ENCODE peak calls at places on chromosome 6, in four cellular contexts. D, N, O and I are unnamed samples.

GRCh38 chr6:142361765-142362540 is 60.1 kb downstream of the ADGRG6 start:
- DNase-seq in D (no peak), N (peak; percentile 86), O (no peak), I (no peak)

GRCh38 chr6:17710331-17710730 is 3.6 kb upstream of the NUP153 start:
- DNase-seq in D (no peak), N (peak; percentile 83), O (no peak), I (no peak)

GRCh38 chr6:110020888-110021287 is 42.8 kb downstream of the GPR6 start:
- DNase-seq in D (peak; percentile 78), N (no peak), O (no peak), I (no peak)

GRCh38 chr6:138692978-138693909 is 80.3 kb upstream of the CCDC28A start:
- DNase-seq in D (no peak), N (peak; percentile 62), O (peak; percentile 85), I (peak; percentile 82)

GRCh38 chr6:142356271-142356938 is 54.6 kb downstream of the ADGRG6 start:
- DNase-seq in D (no peak), N (peak; percentile 83), O (no peak), I (no peak)

GRCh38 chr6:74705451-74705850 is 500.4 kb downstream of the COL12A1 start:
- DNase-seq in D (no peak), N (peak; percentile 40), O (no peak), I (no peak)

GRCh38 chr6:122778961-122779671 is 400 bp upstream of the FABP7 start:
- DNase-seq in D (no peak), N (no peak), O (no peak), I (no peak)

GRCh38 chr6:40586800-40587201 is 363 bp downstream of the LRFN2 start:
- DNase-seq in D (no peak), N (peak; percentile 34), O (no peak), I (no peak)

GRCh38 chr6:134046054-134046453 is 6.4 kb downstream of the SLC2A12 start:
- DNase-seq in D (no peak), N (peak; percentile 51), O (no peak), I (no peak)

GRCh38 chr6:63510786-63511185 is 61.5 kb upstream of the LOC128125822 start:
- DNase-seq in D (no peak), N (no peak), O (no peak), I (no peak)
- H3K4me3 ChIP-seq in D (no peak overlapping the region), N (no peak overlapping the region), O (no peak overlapping the region), I (no peak overlapping the region)

DNA sequence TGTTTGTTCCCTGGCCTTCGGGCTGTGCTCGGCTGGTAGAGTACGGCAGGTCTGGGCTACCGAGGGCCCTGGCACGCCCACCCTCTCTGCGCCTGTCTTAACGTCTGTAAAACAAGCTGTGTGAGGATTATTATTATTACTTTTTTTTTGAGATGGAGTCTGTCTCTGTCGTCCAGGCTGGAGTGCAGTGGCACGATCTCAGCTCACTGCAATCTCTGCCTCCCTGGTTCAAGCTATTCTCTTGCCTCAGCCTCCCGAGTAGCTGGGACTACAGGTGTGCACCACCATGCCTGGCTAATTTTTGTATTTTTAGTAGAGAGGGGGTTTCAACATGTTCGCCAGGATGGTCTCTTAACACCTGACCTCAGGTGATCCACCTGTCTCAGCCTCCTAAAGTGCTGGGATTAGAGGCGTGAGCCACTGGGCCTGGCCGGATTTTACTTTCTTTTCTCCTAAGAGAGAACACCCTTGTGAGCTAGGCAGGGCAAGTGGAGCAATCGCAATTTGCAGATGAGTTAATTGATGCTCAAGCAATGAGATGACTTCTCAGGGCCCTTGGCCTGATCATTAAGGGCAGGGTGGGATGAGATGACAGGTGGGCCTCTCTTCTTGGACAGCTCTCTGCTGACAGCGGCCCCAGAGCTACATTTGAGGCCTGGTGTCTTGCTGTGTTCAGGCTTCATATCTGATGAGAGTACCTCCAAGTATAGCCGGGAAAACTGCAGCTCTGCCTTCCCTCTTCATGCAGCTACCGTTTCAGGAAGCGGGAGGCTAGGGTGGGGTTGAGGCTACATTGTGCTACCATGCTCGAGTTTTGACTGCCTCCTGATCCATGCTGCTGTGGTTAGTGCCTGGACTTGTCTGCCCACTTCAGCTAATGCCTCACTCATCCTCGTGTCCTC is 914 bp upstream of the SMIM29 start:
- DNase-seq in D (peak; percentile 78), N (no peak), O (peak; percentile 43), I (peak; percentile 57)
- H3K4me3 ChIP-seq in D (peak overlapping the region; percentile 82), N (peak overlapping the region; percentile 83), O (peak overlapping the region; percentile 54), I (peak overlapping the region; percentile 91)

GRCh38 chr6:90368001-90368400 is 71.4 kb upstream of the BACH2 start:
- DNase-seq in D (no peak), N (no peak), O (no peak), I (no peak)

GRCh38 chr6:90369024-90369519 is 72.4 kb upstream of the BACH2 start:
- DNase-seq in D (no peak), N (peak; percentile 98), O (peak; percentile 77), I (no peak)

GRCh38 chr6:90369651-90370050 is 73.0 kb upstream of the BACH2 start:
- DNase-seq in D (no peak), N (no peak), O (no peak), I (no peak)

GRCh38 chr6:90370493-90370959 is 73.9 kb upstream of the BACH2 start:
- DNase-seq in D (no peak), N (peak; percentile 20), O (no peak), I (no peak)

DNA sequence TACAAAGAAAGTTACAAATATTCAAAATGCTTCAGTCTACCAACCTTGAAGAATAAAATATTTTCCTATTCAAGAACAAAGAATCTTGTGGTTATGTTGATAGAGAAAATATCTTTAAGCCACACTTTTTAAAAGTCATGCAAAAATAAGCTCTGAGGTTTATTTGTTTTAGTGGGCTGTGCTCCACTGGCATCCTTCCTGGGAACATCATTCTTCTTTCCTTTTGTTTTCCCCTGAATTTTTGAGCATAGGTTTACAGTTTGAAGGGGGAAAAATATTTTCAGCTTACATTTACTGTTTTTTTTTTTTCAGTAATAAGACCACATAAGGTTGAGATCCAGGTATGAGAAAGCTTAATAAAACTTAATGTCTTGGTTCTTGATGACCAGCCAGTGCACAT is 72.0 kb upstream of the BACH2 start:
- DNase-seq in D (no peak), N (peak; percentile 50), O (no peak), I (no peak)
- H3K4me3 ChIP-seq in D (no peak overlapping the region), N (peak overlapping the region; percentile 7), O (no peak overlapping the region), I (no peak overlapping the region)

GRCh38 chr6:10384064-10384317 is 30.9 kb downstream of the TFAP2A start:
- DNase-seq in D (no peak), N (no peak), O (no peak), I (no peak)
- H3K4me3 ChIP-seq in D (peak overlapping the region; percentile 46), N (peak overlapping the region; percentile 24), O (no peak overlapping the region), I (peak overlapping the region; percentile 46)

GRCh38 chr6:11918021-11918738 is 93.9 kb upstream of the HIVEP1 start:
- DNase-seq in D (no peak), N (peak; percentile 91), O (no peak), I (no peak)

GRCh38 chr6:11921017-11921438 is 91.1 kb upstream of the HIVEP1 start:
- DNase-seq in D (no peak), N (peak; percentile 99), O (peak; percentile 88), I (no peak)

GRCh38 chr6:11920566-11920965 is 91.5 kb upstream of the HIVEP1 start:
- DNase-seq in D (no peak), N (peak; percentile 27), O (no peak), I (no peak)

GRCh38 chr6:11919771-11920440 is 92.2 kb upstream of the HIVEP1 start:
- DNase-seq in D (no peak), N (peak; percentile 29), O (no peak), I (no peak)

DNA sequence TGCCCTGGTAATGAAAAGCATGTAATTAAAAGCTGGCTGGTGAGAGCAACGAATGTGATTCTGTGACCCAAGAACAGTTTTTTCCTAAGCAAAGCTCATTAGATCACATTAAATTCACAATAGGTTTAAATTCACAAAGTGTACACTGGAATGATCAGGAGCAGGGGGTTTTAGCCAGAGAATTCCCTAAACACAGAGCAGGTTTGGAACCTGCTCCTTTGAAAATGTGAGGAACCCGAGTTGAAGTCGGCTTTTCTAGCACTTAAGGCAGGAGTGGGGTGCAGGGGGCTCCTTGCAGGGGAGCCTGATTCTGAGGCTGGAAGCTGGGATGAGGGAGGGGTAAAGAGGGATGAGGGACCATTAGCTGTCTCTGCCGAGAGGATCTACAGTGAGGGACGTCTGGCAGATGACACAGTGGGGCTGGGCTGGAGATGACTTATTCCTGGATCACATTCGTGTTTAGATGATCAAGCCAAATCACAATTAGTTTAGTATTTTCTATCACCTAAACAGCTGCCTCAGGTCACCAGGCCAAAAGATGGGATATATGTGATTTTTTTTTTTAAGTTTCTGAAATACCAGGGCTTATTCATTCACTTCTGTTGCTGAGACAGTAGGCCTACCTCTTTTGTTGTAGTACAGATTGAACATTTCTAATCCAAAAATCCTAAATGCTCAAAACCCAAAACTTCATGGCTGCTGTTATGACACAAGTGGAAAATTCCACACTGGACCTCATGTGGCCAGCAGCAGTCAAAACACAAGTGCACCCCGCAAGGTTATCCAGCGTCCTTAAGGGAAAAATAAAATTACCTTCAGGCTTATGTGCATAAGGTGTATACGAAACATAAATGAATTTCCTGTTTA is 93.1 kb upstream of the HIVEP1 start:
- DNase-seq in D (no peak), N (peak; percentile 72), O (no peak), I (no peak)
- H3K4me3 ChIP-seq in D (no peak overlapping the region), N (peak overlapping the region; percentile 27), O (no peak overlapping the region), I (no peak overlapping the region)

GRCh38 chr6:1422290-1422689 is 32.9 kb downstream of the FOXF2 start:
- DNase-seq in D (no peak), N (peak; percentile 24), O (no peak), I (no peak)
- H3K4me3 ChIP-seq in D (no peak overlapping the region), N (no peak overlapping the region), O (no peak overlapping the region), I (no peak overlapping the region)

GRCh38 chr6:101918476-101918875 is 525.0 kb downstream of the GRIK2 start:
- DNase-seq in D (no peak), N (peak; percentile 1), O (no peak), I (no peak)
- H3K4me3 ChIP-seq in D (no peak overlapping the region), N (no peak overlapping the region), O (no peak overlapping the region), I (no peak overlapping the region)

GRCh38 chr6:46014054-46014453 is 1.6 kb downstream of the CLIC5 start:
- DNase-seq in D (no peak), N (no peak), O (no peak), I (no peak)
- H3K4me3 ChIP-seq in D (peak overlapping the region; percentile 59), N (no peak overlapping the region), O (no peak overlapping the region), I (peak overlapping the region; percentile 59)